ENCODE peak calls at places on chromosomes 2 and 18, in four cellular contexts. Y is astrocyte of the spinal cord, K is amniotic epithelial cell, W is aorta. I is an unnamed sample.

GRCh38 chr2:168118733-168119518 is 128.5 kb downstream of the STK39 start:
- DNase-seq in Y (peak; percentile 86), K (peak; percentile 75), W (no peak), I (peak; percentile 70)

GRCh38 chr2:199459286-199460100 is 1.8 kb upstream of the SATB2 start:
- DNase-seq in Y (peak; percentile 98), K (peak; percentile 91), W (peak; percentile 95), I (peak; percentile 83)

GRCh38 chr2:97936199-97936598 is 59.5 kb downstream of the TMEM131 start:
- DNase-seq in Y (no peak), K (no peak), W (no peak), I (no peak)

GRCh38 chr2:54331095-54331835 is 75.2 kb upstream of the TSPYL6 start:
- DNase-seq in Y (no peak), K (no peak), W (no peak), I (no peak)

GRCh38 chr2:55418072-55418471 is 1.6 kb downstream of the CCDC88A start:
- DNase-seq in Y (peak; percentile 29), K (peak; percentile 55), W (no peak), I (no peak)

GRCh38 chr2:158297606-158298005 is 158.9 kb downstream of the CCDC148 start:
- DNase-seq in Y (peak; percentile 25), K (no peak), W (no peak), I (peak; percentile 91)

GRCh38 chr2:210477496-210477895 is 937 bp upstream of the LANCL1 start:
- DNase-seq in Y (peak; percentile 45), K (peak; percentile 27), W (peak; percentile 48), I (peak; percentile 1)

GRCh38 chr2:191910518-191910917 is 63.6 kb upstream of the CAVIN2 start:
- DNase-seq in Y (peak; percentile 84), K (peak; percentile 76), W (no peak), I (no peak)

GRCh38 chr2:119476301-119477117 is 44.9 kb downstream of the TMEM37 start:
- DNase-seq in Y (peak; percentile 62), K (peak; percentile 51), W (peak; percentile 65), I (peak; percentile 17)

GRCh38 chr2:86341470-86341869 is 4.0 kb upstream of the REEP1 start:
- DNase-seq in Y (no peak), K (no peak), W (no peak), I (no peak)

GRCh38 chr2:240930096-240930630 is 24.0 kb downstream of the CROCC2 start:
- DNase-seq in Y (no peak), K (no peak), W (no peak), I (no peak)

GRCh38 chr2:218396688-218397501 is 2.8 kb upstream of the CTDSP1 start:
- DNase-seq in Y (peak; percentile 74), K (peak; percentile 23), W (peak; percentile 91), I (peak; percentile 63)

GRCh38 chr2:4653989-4654388 is 950.6 kb downstream of the DCDC2C start:
- DNase-seq in Y (no peak), K (no peak), W (no peak), I (no peak)

GRCh38 chr2:219631925-219632757 is 4.7 kb downstream of the SLC4A3 start:
- DNase-seq in Y (no peak), K (no peak), W (no peak), I (no peak)

GRCh38 chr2:209519271-209519670 is 95.4 kb downstream of the MAP2 start:
- DNase-seq in Y (no peak), K (no peak), W (no peak), I (no peak)

GRCh38 chr2:25286025-25286400 is 55.7 kb downstream of the DNMT3A start:
- DNase-seq in Y (no peak), K (no peak), W (peak; percentile 75), I (peak; percentile 78)

GRCh38 chr2:99485411-99485810 is 4.4 kb downstream of the REV1 start:
- DNase-seq in Y (no peak), K (no peak), W (no peak), I (no peak)

GRCh38 chr2:46461716-46462171 is 17.6 kb upstream of the TMEM247 start:
- DNase-seq in Y (no peak), K (no peak), W (no peak), I (peak; percentile 99)

GRCh38 chr18:49206717-49207116 is 253.7 kb downstream of the DYM start:
- DNase-seq in Y (peak; percentile 28), K (no peak), W (no peak), I (peak; percentile 49)

GRCh38 chr2:144208924-144209323 is 311.0 kb downstream of the ZEB2 start:
- DNase-seq in Y (no peak), K (no peak), W (no peak), I (no peak)

GRCh38 chr2:181589779-181590178 is 67.1 kb downstream of the CERKL start:
- DNase-seq in Y (no peak), K (no peak), W (no peak), I (no peak)

GRCh38 chr2:41904459-41904858 is 143.4 kb upstream of the PKDCC start:
- DNase-seq in Y (no peak), K (no peak), W (no peak), I (no peak)

GRCh38 chr2:240670950-240671349 is 11.7 kb downstream of the AQP12B start:
- DNase-seq in Y (no peak), K (no peak), W (no peak), I (no peak)

GRCh38 chr2:84782717-84783442 is 98.0 kb downstream of the TRABD2A start:
- DNase-seq in Y (no peak), K (no peak), W (no peak), I (no peak)

GRCh38 chr18:79818631-79819030 is 20.9 kb downstream of the KCNG2 start:
- DNase-seq in Y (no peak), K (no peak), W (no peak), I (no peak)

GRCh38 chr18:2316686-2317308 is 254.5 kb downstream of the METTL4 start:
- DNase-seq in Y (no peak), K (no peak), W (no peak), I (no peak)

GRCh38 chr2:71069376-71069775 is 928 bp downstream of the NAGK start:
- DNase-seq in Y (peak; percentile 17), K (peak; percentile 2), W (no peak), I (no peak)

GRCh38 chr2:84908948-84909713 is 3.7 kb downstream of the TMSB10 start:
- DNase-seq in Y (no peak), K (no peak), W (no peak), I (no peak)

GRCh38 chr2:166625670-166626069 is 131.6 kb upstream of the SCN7A start:
- DNase-seq in Y (no peak), K (no peak), W (no peak), I (no peak)

GRCh38 chr2:60995376-60995775 is 22.1 kb upstream of the PEX13 start:
- DNase-seq in Y (no peak), K (no peak), W (no peak), I (no peak)

GRCh38 chr2:128774320-128775063 is 455.8 kb upstream of the HS6ST1 start:
- DNase-seq in Y (no peak), K (no peak), W (peak; percentile 24), I (no peak)

GRCh38 chr2:213959589-213959988 is 451.3 kb upstream of the VWC2L start:
- DNase-seq in Y (no peak), K (no peak), W (no peak), I (no peak)

GRCh38 chr2:25184254-25184653 is 15.9 kb upstream of the POMC start:
- DNase-seq in Y (no peak), K (no peak), W (no peak), I (no peak)

GRCh38 chr18:31204833-31205232 is 42.2 kb upstream of the DSC1 start:
- DNase-seq in Y (no peak), K (no peak), W (no peak), I (no peak)

GRCh38 chr2:237128026-237128703 is 42.5 kb downstream of the COPS8 start:
- DNase-seq in Y (peak; percentile 100), K (peak; percentile 98), W (peak; percentile 97), I (peak; percentile 71)

GRCh38 chr18:59547691-59548182 is 149.5 kb downstream of the CCBE1 start:
- DNase-seq in Y (peak; percentile 85), K (peak; percentile 97), W (no peak), I (peak; percentile 77)

GRCh38 chr2:40371525-40372277 is 80.2 kb downstream of the SLC8A1 start:
- DNase-seq in Y (peak; percentile 90), K (peak; percentile 36), W (peak; percentile 68), I (no peak)

I was measured in MV-4-11.